ENCODE peak calls at places on chromosome 9, in four cellular contexts. One of them, this sample, is unnamed.

GRCh38 chr9:3541206-3541605 is 15.4 kb upstream of the RFX3 start:
- DNase-seq in left ventricle myocardium inferior: no peak
- DNase-seq in brain microvascular endothelial cell: no peak
- DNase-seq in PC-9: no peak
- DNase-seq in this sample: no peak

GRCh38 chr9:124666642-124667041 is 104.5 kb downstream of the NR6A1 start:
- DNase-seq in left ventricle myocardium inferior: no peak
- DNase-seq in brain microvascular endothelial cell: no peak
- DNase-seq in PC-9: no peak
- DNase-seq in this sample: no peak

GRCh38 chr9:111102793-111103474 is 64.7 kb upstream of the LPAR1 start:
- DNase-seq in left ventricle myocardium inferior: no peak
- DNase-seq in brain microvascular endothelial cell: no peak
- DNase-seq in PC-9: no peak
- DNase-seq in this sample: no peak

GRCh38 chr9:93655621-93656425 is 79.4 kb downstream of the PHF2 start:
- DNase-seq in left ventricle myocardium inferior: peak
- DNase-seq in brain microvascular endothelial cell: no peak
- DNase-seq in PC-9: no peak
- DNase-seq in this sample: no peak

GRCh38 chr9:125541840-125542243 is 165.2 kb downstream of the MAPKAP1 start:
- DNase-seq in left ventricle myocardium inferior: no peak
- DNase-seq in brain microvascular endothelial cell: no peak
- DNase-seq in PC-9: no peak
- DNase-seq in this sample: no peak

GRCh38 chr9:88593537-88594185 is 58.7 kb downstream of the NXNL2 start:
- DNase-seq in left ventricle myocardium inferior: no peak
- DNase-seq in brain microvascular endothelial cell: peak
- DNase-seq in PC-9: no peak
- DNase-seq in this sample: peak

GRCh38 chr9:77876091-77876490 is 155.5 kb downstream of the GNAQ start:
- DNase-seq in left ventricle myocardium inferior: no peak
- DNase-seq in brain microvascular endothelial cell: no peak
- DNase-seq in PC-9: no peak
- DNase-seq in this sample: no peak

GRCh38 chr9:129567842-129568559 is 52.9 kb downstream of the C9orf50 start:
- DNase-seq in left ventricle myocardium inferior: no peak
- DNase-seq in brain microvascular endothelial cell: no peak
- DNase-seq in PC-9: peak
- DNase-seq in this sample: peak

GRCh38 chr9:123225374-123225813 is 43.0 kb downstream of the STRBP start:
- DNase-seq in left ventricle myocardium inferior: no peak
- DNase-seq in brain microvascular endothelial cell: peak
- DNase-seq in PC-9: no peak
- DNase-seq in this sample: peak

GRCh38 chr9:18438300-18438925 is 35.5 kb upstream of the ADAMTSL1 start:
- DNase-seq in left ventricle myocardium inferior: peak
- DNase-seq in brain microvascular endothelial cell: peak
- DNase-seq in PC-9: no peak
- DNase-seq in this sample: peak

GRCh38 chr9:82582693-82583092 is 480.2 kb downstream of the RASEF start:
- DNase-seq in left ventricle myocardium inferior: no peak
- DNase-seq in brain microvascular endothelial cell: no peak
- DNase-seq in PC-9: no peak
- DNase-seq in this sample: no peak
- TF ChIP-seq CTCF in left ventricle myocardium inferior: no peak
- TF ChIP-seq CTCF in brain microvascular endothelial cell: no peak
- TF ChIP-seq CTCF in PC-9: no peak
- TF ChIP-seq CTCF in this sample: no peak

GRCh38 chr9:130845901-130846381 is 10.9 kb downstream of the ABL1 start:
- DNase-seq in left ventricle myocardium inferior: no peak
- DNase-seq in brain microvascular endothelial cell: peak
- DNase-seq in PC-9: no peak
- DNase-seq in this sample: peak

GRCh38 chr9:130847306-130848217 is 12.5 kb downstream of the ABL1 start:
- DNase-seq in left ventricle myocardium inferior: peak
- DNase-seq in brain microvascular endothelial cell: peak
- DNase-seq in PC-9: no peak
- DNase-seq in this sample: peak

GRCh38 chr9:130846487-130847305 is 11.6 kb downstream of the ABL1 start:
- DNase-seq in left ventricle myocardium inferior: peak
- DNase-seq in brain microvascular endothelial cell: peak
- DNase-seq in PC-9: no peak
- DNase-seq in this sample: peak

GRCh38 chr9:130852801-130853200 is 17.7 kb downstream of the ABL1 start:
- DNase-seq in left ventricle myocardium inferior: no peak
- DNase-seq in brain microvascular endothelial cell: no peak
- DNase-seq in PC-9: no peak
- DNase-seq in this sample: no peak

DNA sequence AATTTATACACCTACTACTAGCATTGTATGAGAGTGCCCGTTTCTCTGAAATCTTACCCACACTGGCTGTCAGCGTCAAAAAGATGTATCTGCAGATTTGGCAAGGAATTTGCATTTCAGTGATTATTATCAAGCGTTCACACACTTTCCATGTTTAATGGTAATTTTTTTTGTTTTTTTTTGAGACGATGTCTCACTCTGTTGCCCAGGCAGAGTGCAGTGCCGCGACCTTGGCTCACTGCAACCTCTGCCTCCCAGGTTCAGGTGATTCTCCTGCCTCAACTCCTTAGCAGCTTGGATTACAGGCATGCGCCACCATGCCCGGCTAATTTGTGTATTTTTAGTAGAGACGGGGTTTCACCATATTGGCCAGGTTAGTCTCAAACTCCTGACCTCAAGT is 14.3 kb downstream of the ABL1 start:
- DNase-seq in left ventricle myocardium inferior: no peak
- DNase-seq in brain microvascular endothelial cell: no peak
- DNase-seq in PC-9: no peak
- DNase-seq in this sample: no peak
- TF ChIP-seq CTCF in left ventricle myocardium inferior: no peak
- TF ChIP-seq CTCF in brain microvascular endothelial cell: no peak
- TF ChIP-seq CTCF in PC-9: no peak
- TF ChIP-seq CTCF in this sample: no peak

GRCh38 chr9:127801955-127802575 is 617 bp upstream of the FPGS start:
- DNase-seq in left ventricle myocardium inferior: no peak
- DNase-seq in brain microvascular endothelial cell: no peak
- DNase-seq in PC-9: no peak
- DNase-seq in this sample: no peak
- TF ChIP-seq CTCF in left ventricle myocardium inferior: peak
- TF ChIP-seq CTCF in brain microvascular endothelial cell: peak
- TF ChIP-seq CTCF in PC-9: no peak
- TF ChIP-seq CTCF in this sample: peak

GRCh38 chr9:92176068-92176799 is 61.0 kb upstream of the SPTLC1 start:
- DNase-seq in left ventricle myocardium inferior: no peak
- DNase-seq in brain microvascular endothelial cell: no peak
- DNase-seq in PC-9: no peak
- DNase-seq in this sample: no peak
- TF ChIP-seq CTCF in left ventricle myocardium inferior: no peak
- TF ChIP-seq CTCF in brain microvascular endothelial cell: peak
- TF ChIP-seq CTCF in PC-9: peak
- TF ChIP-seq CTCF in this sample: peak

DNA sequence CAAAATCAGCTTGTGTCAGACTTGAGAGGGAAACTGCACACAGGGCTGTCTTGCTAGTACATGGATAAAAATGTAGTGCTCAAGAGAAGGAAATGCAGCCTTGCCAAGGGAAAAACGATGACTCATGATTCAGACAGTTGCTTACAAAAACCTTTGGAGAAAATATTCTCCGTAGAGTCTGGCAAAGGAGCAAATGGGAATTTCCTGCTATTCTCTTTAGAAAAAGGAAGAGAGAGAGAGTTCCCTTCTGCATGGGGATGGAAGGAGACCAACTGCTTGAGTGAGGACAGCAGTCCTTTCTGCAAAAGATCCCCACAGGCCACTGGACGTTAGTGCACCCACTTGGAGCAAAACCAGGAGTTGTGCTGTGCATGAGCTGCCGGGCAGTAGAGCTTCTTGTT is 7.6 kb downstream of the IFNB1 start:
- DNase-seq in left ventricle myocardium inferior: no peak
- DNase-seq in brain microvascular endothelial cell: peak
- DNase-seq in PC-9: peak
- DNase-seq in this sample: peak
- TF ChIP-seq CTCF in left ventricle myocardium inferior: peak
- TF ChIP-seq CTCF in brain microvascular endothelial cell: peak
- TF ChIP-seq CTCF in PC-9: no peak
- TF ChIP-seq CTCF in this sample: peak

GRCh38 chr9:1100945-1101344 is 50.8 kb downstream of the DMRT2 start:
- DNase-seq in left ventricle myocardium inferior: peak
- DNase-seq in brain microvascular endothelial cell: peak
- DNase-seq in PC-9: no peak
- DNase-seq in this sample: no peak
- TF ChIP-seq CTCF in left ventricle myocardium inferior: peak
- TF ChIP-seq CTCF in brain microvascular endothelial cell: peak
- TF ChIP-seq CTCF in PC-9: no peak
- TF ChIP-seq CTCF in this sample: peak

GRCh38 chr9:127763918-127764384 is 14.5 kb downstream of the SH2D3C start:
- DNase-seq in left ventricle myocardium inferior: peak
- DNase-seq in brain microvascular endothelial cell: no peak
- DNase-seq in PC-9: no peak
- DNase-seq in this sample: no peak
- TF ChIP-seq CTCF in left ventricle myocardium inferior: peak
- TF ChIP-seq CTCF in brain microvascular endothelial cell: peak
- TF ChIP-seq CTCF in PC-9: peak
- TF ChIP-seq CTCF in this sample: peak

DNA sequence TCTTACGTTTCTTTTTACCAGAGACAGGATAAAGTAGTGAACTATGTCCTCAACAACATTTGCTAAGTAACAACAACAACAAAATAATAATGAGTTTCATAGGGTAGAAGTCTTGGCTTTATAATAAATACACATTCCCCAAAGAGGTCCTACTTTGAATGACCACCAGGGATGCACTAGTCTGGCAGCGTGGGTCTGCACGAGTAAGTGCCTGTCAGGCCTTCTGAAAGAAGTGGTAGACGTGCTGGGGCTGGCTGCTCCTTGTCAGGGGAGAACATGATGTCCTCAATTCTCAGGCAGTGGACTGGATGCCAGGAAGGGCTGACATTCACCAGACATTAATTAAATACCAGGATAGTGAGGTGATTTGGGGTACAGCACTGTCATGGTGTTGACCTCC is 331.1 kb downstream of the TMEM38B start:
- DNase-seq in left ventricle myocardium inferior: peak
- DNase-seq in brain microvascular endothelial cell: no peak
- DNase-seq in PC-9: no peak
- DNase-seq in this sample: no peak
- TF ChIP-seq CTCF in left ventricle myocardium inferior: peak
- TF ChIP-seq CTCF in brain microvascular endothelial cell: peak
- TF ChIP-seq CTCF in PC-9: no peak
- TF ChIP-seq CTCF in this sample: no peak

GRCh38 chr9:114587345-114588149 is at the start of gene ATP6V1G1:
- DNase-seq in left ventricle myocardium inferior: peak
- DNase-seq in brain microvascular endothelial cell: peak
- DNase-seq in PC-9: peak
- DNase-seq in this sample: peak
- TF ChIP-seq CTCF in left ventricle myocardium inferior: peak
- TF ChIP-seq CTCF in brain microvascular endothelial cell: no peak
- TF ChIP-seq CTCF in PC-9: no peak
- TF ChIP-seq CTCF in this sample: peak

DNA sequence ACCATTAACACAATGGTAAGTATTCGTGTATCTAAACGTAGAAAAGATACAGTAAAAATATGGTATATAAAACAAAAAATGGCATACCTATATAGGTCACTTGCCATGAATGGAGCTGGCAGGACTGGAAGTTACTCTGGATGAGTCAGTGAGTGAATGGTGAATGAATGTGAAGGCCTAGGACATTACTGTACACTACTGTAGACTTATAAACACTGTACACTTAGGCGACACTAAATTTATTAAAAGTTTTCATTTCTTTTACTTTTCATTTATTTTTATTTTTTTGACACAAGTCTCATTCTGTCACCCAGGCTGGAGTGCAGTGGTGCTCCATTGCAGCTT is 14.1 kb downstream of the TDRD7 start:
- DNase-seq in left ventricle myocardium inferior: no peak
- DNase-seq in brain microvascular endothelial cell: no peak
- DNase-seq in PC-9: no peak
- DNase-seq in this sample: peak
- TF ChIP-seq CTCF in left ventricle myocardium inferior: no peak
- TF ChIP-seq CTCF in brain microvascular endothelial cell: no peak
- TF ChIP-seq CTCF in PC-9: no peak
- TF ChIP-seq CTCF in this sample: no peak

This sample was measured in HFFc6.